ENCODE peak calls at places on chromosomes 6 and 20, in four cellular contexts. B, A, K and I are unnamed samples.

GRCh38 chr6:39929039-39929732 is 5.1 kb downstream of the MOCS1 start:
- DNase-seq in K (no peak), B (no peak), A (no peak), I (no peak)

GRCh38 chr6:49462071-49462470 is 982 bp downstream of the MMUT start:
- DNase-seq in A (no peak), B (no peak), K (no peak), I (no peak)

GRCh38 chr6:107114872-107115694 is at the start of gene BEND3:
- DNase-seq in A (no peak), K (no peak), B (no peak), I (no peak)

GRCh38 chr6:48087448-48087847 is 23.5 kb downstream of the PTCHD4 start:
- DNase-seq in K (no peak), A (no peak), B (no peak), I (no peak)

GRCh38 chr6:152071318-152071717 is 263.8 kb downstream of the ESR1 start:
- DNase-seq in K (no peak), B (no peak), A (no peak), I (no peak)

GRCh38 chr6:88983532-88983931 is 20.1 kb upstream of the RNGTT start:
- DNase-seq in B (no peak), K (no peak), A (peak; percentile 58), I (no peak)

GRCh38 chr20:16615199-16615598 is 42.0 kb upstream of the KIF16B start:
- DNase-seq in A (no peak), B (no peak), K (no peak), I (no peak)

GRCh38 chr6:33209856-33210255 is 1.6 kb downstream of the RING1 start:
- DNase-seq in B (no peak), A (no peak), K (no peak), I (no peak)

GRCh38 chr20:59598625-59599310 is 5.6 kb upstream of the PHACTR3 start:
- DNase-seq in B (peak; percentile 8), K (peak; percentile 55), A (peak; percentile 65), I (peak; percentile 36)

GRCh38 chr6:12601881-12602280 is 114.7 kb upstream of the PHACTR1 start:
- DNase-seq in K (no peak), A (no peak), B (no peak), I (no peak)

GRCh38 chr6:133502451-133503259 is 261.5 kb downstream of the EYA4 start:
- DNase-seq in K (no peak), B (no peak), A (no peak), I (no peak)

GRCh38 chr6:144285798-144286502 is 815 bp downstream of the UTRN start:
- DNase-seq in A (peak; percentile 69), K (peak; percentile 24), B (no peak), I (no peak)

GRCh38 chr6:75526502-75527127 is 33.0 kb upstream of the FILIP1 start:
- DNase-seq in K (peak; percentile 56), A (peak; percentile 61), B (peak; percentile 40), I (peak; percentile 36)

GRCh38 chr20:33392016-33392415 is 9.3 kb downstream of the CDK5RAP1 start:
- DNase-seq in A (no peak), B (no peak), K (no peak), I (peak; percentile 30)

GRCh38 chr6:53658992-53659391 is 6.6 kb downstream of the KLHL31 start:
- DNase-seq in B (no peak), K (no peak), A (no peak), I (no peak)

GRCh38 chr6:33170176-33171095 is 21.8 kb downstream of the COL11A2 start:
- DNase-seq in A (no peak), B (peak; percentile 42), K (no peak), I (no peak)

GRCh38 chr6:40588070-40588384 is 863 bp upstream of the LRFN2 start:
- DNase-seq in B (no peak), A (no peak), K (no peak), I (no peak)

GRCh38 chr6:1170793-1171192 is 141.1 kb upstream of the FOXQ1 start:
- DNase-seq in A (no peak), B (no peak), K (no peak), I (no peak)

GRCh38 chr6:121222656-121223055 is 111.6 kb downstream of the TBC1D32 start:
- DNase-seq in B (no peak), K (no peak), A (no peak), I (no peak)

GRCh38 chr6:27133281-27134227 is 113.9 kb upstream of the PRSS16 start:
- DNase-seq in K (peak; percentile 51), A (peak; percentile 81), B (peak; percentile 63), I (no peak)

GRCh38 chr6:4611441-4612129 is 164.6 kb upstream of the CDYL start:
- DNase-seq in B (no peak), A (no peak), K (no peak), I (no peak)

GRCh38 chr6:52102330-52102932 is 15.0 kb upstream of the PKHD1 start:
- DNase-seq in B (no peak), K (no peak), A (no peak), I (no peak)

GRCh38 chr6:132088150-132088549 is 137.0 kb upstream of the CCN2 start:
- DNase-seq in K (no peak), A (no peak), B (no peak), I (no peak)

GRCh38 chr6:151488226-151488625 is 5.6 kb upstream of the CCDC170 start:
- DNase-seq in B (no peak), K (no peak), A (no peak), I (no peak)

GRCh38 chr20:57251344-57251743 is 15.1 kb downstream of the BMP7 start:
- DNase-seq in B (no peak), K (no peak), A (no peak), I (no peak)

GRCh38 chr6:499617-500016 is 108.1 kb downstream of the IRF4 start:
- DNase-seq in K (no peak), B (no peak), A (no peak), I (no peak)

GRCh38 chr6:15950962-15951569 is 177.8 kb upstream of the MYLIP start:
- DNase-seq in K (no peak), B (no peak), A (no peak), I (no peak)

GRCh38 chr20:38001173-38001875 is 31.9 kb downstream of the TTI1 start:
- DNase-seq in B (no peak), K (no peak), A (no peak), I (no peak)

GRCh38 chr20:884983-885952 is 30.9 kb downstream of the ANGPT4 start:
- DNase-seq in B (no peak), K (no peak), A (peak; percentile 82), I (peak; percentile 82)

GRCh38 chr6:35304299-35304698 is 6.7 kb downstream of the DEF6 start:
- DNase-seq in K (no peak), A (no peak), B (no peak), I (no peak)

GRCh38 chr20:2695206-2695983 is 2.8 kb downstream of the EBF4 start:
- DNase-seq in A (peak; percentile 38), K (no peak), B (no peak), I (no peak)

GRCh38 chr6:131844243-131844841 is 36.5 kb downstream of the ENPP1 start:
- DNase-seq in A (no peak), B (no peak), K (peak; percentile 98), I (no peak)

GRCh38 chr6:19492631-19493030 is 344.5 kb upstream of the ID4 start:
- DNase-seq in K (no peak), A (no peak), B (no peak), I (no peak)

GRCh38 chr6:81895511-81896185 is 143.2 kb upstream of the TENT5A start:
- DNase-seq in B (no peak), A (no peak), K (peak; percentile 6), I (no peak)

GRCh38 chr6:135673671-135674309 is 176.2 kb upstream of the AHI1 start:
- DNase-seq in B (no peak), A (no peak), K (no peak), I (no peak)

GRCh38 chr6:37980222-37980595 is 160.7 kb downstream of the ZFAND3 start:
- DNase-seq in K (no peak), A (no peak), B (no peak), I (no peak)

DNA sequence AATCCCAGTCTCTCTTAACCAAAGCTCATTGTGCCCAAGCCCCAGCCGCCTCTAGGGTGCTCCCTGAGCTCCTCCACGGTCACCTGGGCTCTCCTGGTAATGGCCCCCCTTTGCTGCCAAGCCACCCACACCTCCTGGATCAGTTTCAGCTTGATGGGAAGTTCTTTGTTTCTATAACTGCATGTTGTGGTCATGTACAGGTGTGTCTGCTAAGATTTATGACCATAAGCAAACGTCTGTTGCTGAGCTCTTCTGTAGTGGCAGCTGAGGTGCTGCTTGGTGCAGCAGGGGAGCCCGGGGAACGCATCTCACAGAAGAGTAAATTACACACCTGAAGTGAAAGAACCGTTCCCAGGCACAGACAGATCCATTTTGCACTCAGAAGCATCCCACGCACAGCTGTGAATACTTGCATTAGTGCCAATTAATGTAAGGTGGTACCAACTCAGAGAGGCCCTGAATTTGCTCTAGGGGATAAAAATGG is 194.6 kb upstream of the ARID1B start:
- DNase-seq in B (no peak), A (no peak), K (no peak), I (no peak)
- H3K9me3 ChIP-seq in B (peaks cover 9% of the 10 kb centered on the region), A (peaks cover 8% of the 10 kb centered on the region), K (peaks cover 17% of the 10 kb centered on the region), I (peaks cover 13% of the 10 kb centered on the region)

GRCh38 chr6:43964659-43965570 is 162.3 kb downstream of the MRPL14 start:
- DNase-seq in A (peak; percentile 41), B (no peak), K (no peak), I (no peak)
- TF ChIP-seq SUZ12 in A (no peak), B (no peak), K (no peak), I (no peak)

GRCh38 chr20:40682104-40683045 is 6.7 kb downstream of the MAFB start:
- DNase-seq in K (peak; percentile 78), B (no peak), A (peak; percentile 60), I (no peak)
- H3K4me3 ChIP-seq in K (no peak overlapping the region), B (no peak overlapping the region), A (peak overlapping the region; percentile 12), I (peak overlapping the region; percentile 45)

DNA sequence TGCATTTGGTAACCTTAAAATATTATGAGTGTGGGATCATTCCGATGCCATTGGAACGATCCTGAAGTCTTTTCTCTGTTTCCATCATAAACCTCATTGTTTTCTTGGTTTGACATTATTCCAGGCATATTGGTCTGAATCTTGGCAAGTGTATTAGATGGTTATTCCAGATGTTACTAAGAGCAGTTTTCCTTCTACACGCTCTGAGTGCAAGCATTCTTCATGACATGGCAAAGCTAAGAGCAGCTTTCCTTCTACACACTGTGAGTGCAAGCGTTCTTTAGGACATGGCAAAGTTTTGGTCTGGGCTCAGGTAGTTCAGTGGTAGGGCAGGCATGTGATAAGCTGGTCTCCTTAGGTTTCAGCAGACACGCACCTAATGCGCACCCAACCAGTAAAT is 53.0 kb downstream of the SMOC2 start:
- DNase-seq in A (no peak), B (no peak), K (no peak), I (no peak)
- H3K9me3 ChIP-seq in A (no peaks in the 10 kb centered on the region), B (no peaks in the 10 kb centered on the region), K (no peaks in the 10 kb centered on the region), I (no peaks in the 10 kb centered on the region)

GRCh38 chr6:162301128-162301527 is 426.4 kb downstream of the PRKN start:
- DNase-seq in A (no peak), K (no peak), B (no peak), I (no peak)

GRCh38 chr6:162306616-162307015 is 420.9 kb downstream of the PRKN start:
- DNase-seq in B (no peak), A (no peak), K (no peak), I (no peak)
- TF ChIP-seq SUZ12 in B (no peak), A (no peak), K (no peak), I (no peak)